ENCODE peak calls at places on chromosomes 12 and 14, in six cellular contexts. One of them, this sample, is unnamed.
A peak's percentile ranks its signal among the peaks of the same experiment; 100 is the strongest.

GRCh38 chr14:22535916-22536315 is 53.1 kb downstream of the DAD1 start:
- DNase-seq in stomach: no peak
- DNase-seq in ovary: no peak
- DNase-seq in suprapubic skin: no peak
- DNase-seq in tibial nerve: no peak
- DNase-seq in A549: no peak
- DNase-seq in this sample: no peak

GRCh38 chr12:47244730-47245285 is 165.0 kb upstream of the AMIGO2 start:
- DNase-seq in stomach: no peak
- DNase-seq in ovary: no peak
- DNase-seq in suprapubic skin: no peak
- DNase-seq in tibial nerve: no peak
- DNase-seq in A549: no peak
- DNase-seq in this sample: no peak

GRCh38 chr12:254039-254438 is 8.6 kb downstream of the SLC6A13 start:
- DNase-seq in stomach: no peak
- DNase-seq in ovary: no peak
- DNase-seq in suprapubic skin: no peak
- DNase-seq in tibial nerve: no peak
- DNase-seq in A549: no peak
- DNase-seq in this sample: no peak

GRCh38 chr14:54267172-54267571 is 129.6 kb upstream of the CDKN3 start:
- DNase-seq in stomach: no peak
- DNase-seq in ovary: no peak
- DNase-seq in suprapubic skin: no peak
- DNase-seq in tibial nerve: no peak
- DNase-seq in A549: no peak
- DNase-seq in this sample: no peak

GRCh38 chr12:15887043-15887817 is 5.0 kb downstream of the STRAP start:
- DNase-seq in stomach: no peak
- DNase-seq in ovary: no peak
- DNase-seq in suprapubic skin: no peak
- DNase-seq in tibial nerve: no peak
- DNase-seq in A549: no peak
- DNase-seq in this sample: no peak

GRCh38 chr14:51304428-51304827 is 64.4 kb downstream of the TMX1 start:
- DNase-seq in stomach: no peak
- DNase-seq in ovary: no peak
- DNase-seq in suprapubic skin: no peak
- DNase-seq in tibial nerve: no peak
- DNase-seq in A549: no peak
- DNase-seq in this sample: no peak

GRCh38 chr12:20472089-20472488 is 103.8 kb downstream of the PDE3A start:
- DNase-seq in stomach: no peak
- DNase-seq in ovary: no peak
- DNase-seq in suprapubic skin: no peak
- DNase-seq in tibial nerve: no peak
- DNase-seq in A549: no peak
- DNase-seq in this sample: no peak

GRCh38 chr12:52125499-52125900 is 46.0 kb downstream of the SMIM41 start:
- DNase-seq in stomach: no peak
- DNase-seq in ovary: no peak
- DNase-seq in suprapubic skin: no peak
- DNase-seq in tibial nerve: no peak
- DNase-seq in A549: no peak
- DNase-seq in this sample: no peak

GRCh38 chr14:95055318-95055717 is 102.0 kb downstream of the DICER1 start:
- DNase-seq in stomach: no peak
- DNase-seq in ovary: no peak
- DNase-seq in suprapubic skin: peak; percentile 66
- DNase-seq in tibial nerve: no peak
- DNase-seq in A549: no peak
- DNase-seq in this sample: no peak

GRCh38 chr12:130337476-130338303 is at the start of gene PIWIL1:
- DNase-seq in stomach: no peak
- DNase-seq in ovary: no peak
- DNase-seq in suprapubic skin: no peak
- DNase-seq in tibial nerve: no peak
- DNase-seq in A549: no peak
- DNase-seq in this sample: no peak

GRCh38 chr12:130336723-130337475 is 788 bp upstream of the PIWIL1 start:
- DNase-seq in stomach: no peak
- DNase-seq in ovary: no peak
- DNase-seq in suprapubic skin: no peak
- DNase-seq in tibial nerve: no peak
- DNase-seq in A549: no peak
- DNase-seq in this sample: peak; percentile 20

GRCh38 chr12:130334399-130334798 is 3.3 kb upstream of the PIWIL1 start:
- DNase-seq in stomach: no peak
- DNase-seq in ovary: no peak
- DNase-seq in suprapubic skin: no peak
- DNase-seq in tibial nerve: no peak
- DNase-seq in A549: no peak
- DNase-seq in this sample: no peak

GRCh38 chr12:130334937-130335336 is 2.8 kb upstream of the PIWIL1 start:
- DNase-seq in stomach: no peak
- DNase-seq in ovary: no peak
- DNase-seq in suprapubic skin: no peak
- DNase-seq in tibial nerve: no peak
- DNase-seq in A549: no peak
- DNase-seq in this sample: no peak

GRCh38 chr12:130335517-130336392 is 1.9 kb upstream of the PIWIL1 start:
- DNase-seq in stomach: no peak
- DNase-seq in ovary: no peak
- DNase-seq in suprapubic skin: no peak
- DNase-seq in tibial nerve: peak; percentile 88
- DNase-seq in A549: peak; percentile 49
- DNase-seq in this sample: peak; percentile 31
- TF ChIP-seq EP300 in stomach: no peak
- TF ChIP-seq EP300 in ovary: no peak
- TF ChIP-seq EP300 in suprapubic skin: no peak
- TF ChIP-seq EP300 in tibial nerve: no peak
- TF ChIP-seq EP300 in A549: no peak
- TF ChIP-seq EP300 in this sample: no peak

DNA sequence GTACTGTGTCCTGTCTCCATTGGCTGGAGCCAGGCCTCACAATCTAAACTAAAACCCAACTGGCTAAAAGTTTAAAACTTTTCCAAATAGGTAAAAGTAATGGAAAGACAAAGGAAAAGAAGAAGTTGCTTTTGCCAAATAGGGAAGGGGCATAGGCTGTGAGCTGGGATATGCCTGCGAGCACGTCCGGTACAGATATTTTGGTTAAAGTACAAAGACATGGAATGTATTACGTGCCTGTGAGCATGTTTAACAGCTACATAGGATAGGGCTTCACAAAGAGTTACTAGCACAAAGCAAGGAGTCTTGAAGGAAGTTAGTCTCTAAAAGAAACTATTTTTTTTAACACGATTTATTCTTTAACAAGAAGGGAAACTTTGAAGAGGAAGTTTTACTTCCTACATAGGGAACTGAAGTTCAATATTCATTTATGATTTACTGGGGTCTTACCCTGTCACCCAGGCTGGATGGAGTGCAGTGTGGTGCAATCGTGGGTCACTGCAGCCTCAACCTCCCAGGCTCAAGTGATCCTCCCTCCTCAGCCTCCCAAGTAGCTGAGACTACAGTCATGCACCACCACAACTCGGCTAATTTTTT is 41.9 kb upstream of the INF2 start:
- DNase-seq in stomach: no peak
- DNase-seq in ovary: no peak
- DNase-seq in suprapubic skin: no peak
- DNase-seq in tibial nerve: no peak
- DNase-seq in A549: no peak
- DNase-seq in this sample: no peak
- TF ChIP-seq EP300 in stomach: no peak
- TF ChIP-seq EP300 in ovary: no peak
- TF ChIP-seq EP300 in suprapubic skin: no peak
- TF ChIP-seq EP300 in tibial nerve: no peak
- TF ChIP-seq EP300 in A549: no peak
- TF ChIP-seq EP300 in this sample: no peak

DNA sequence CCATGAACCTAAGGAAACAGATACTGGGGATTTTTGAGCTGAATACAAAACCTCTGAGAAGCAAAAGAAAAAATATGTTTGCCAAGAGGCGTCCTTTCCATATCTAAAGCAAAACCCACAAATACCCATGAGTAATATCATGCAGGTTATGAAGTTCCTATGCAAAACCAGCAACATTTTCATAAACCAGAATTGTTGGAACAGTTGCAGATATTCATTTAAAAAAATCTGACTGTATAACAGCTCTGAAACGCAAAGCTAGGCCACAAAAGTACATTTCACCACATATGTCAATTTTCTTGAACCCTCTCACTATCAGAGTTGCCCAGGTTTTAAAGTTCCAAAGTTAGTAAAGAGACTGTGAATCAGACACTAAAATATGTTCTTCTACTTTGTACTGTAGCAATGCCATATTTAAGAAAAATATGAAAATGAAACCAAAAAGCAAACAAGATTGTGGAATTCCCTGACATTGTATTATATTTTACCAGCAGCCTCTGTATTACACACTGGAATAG is 33.8 kb upstream of the HIF1A start:
- DNase-seq in stomach: no peak
- DNase-seq in ovary: no peak
- DNase-seq in suprapubic skin: no peak
- DNase-seq in tibial nerve: no peak
- DNase-seq in A549: no peak
- DNase-seq in this sample: no peak
- TF ChIP-seq EP300 in stomach: no peak
- TF ChIP-seq EP300 in ovary: no peak
- TF ChIP-seq EP300 in suprapubic skin: no peak
- TF ChIP-seq EP300 in tibial nerve: no peak
- TF ChIP-seq EP300 in A549: no peak
- TF ChIP-seq EP300 in this sample: no peak

GRCh38 chr12:94230357-94230905 is 82.1 kb downstream of the PLXNC1 start:
- DNase-seq in stomach: no peak
- DNase-seq in ovary: no peak
- DNase-seq in suprapubic skin: no peak
- DNase-seq in tibial nerve: no peak
- DNase-seq in A549: no peak
- DNase-seq in this sample: no peak
- TF ChIP-seq EP300 in stomach: no peak
- TF ChIP-seq EP300 in ovary: no peak
- TF ChIP-seq EP300 in suprapubic skin: no peak
- TF ChIP-seq EP300 in tibial nerve: no peak
- TF ChIP-seq EP300 in A549: no peak
- TF ChIP-seq EP300 in this sample: no peak

DNA sequence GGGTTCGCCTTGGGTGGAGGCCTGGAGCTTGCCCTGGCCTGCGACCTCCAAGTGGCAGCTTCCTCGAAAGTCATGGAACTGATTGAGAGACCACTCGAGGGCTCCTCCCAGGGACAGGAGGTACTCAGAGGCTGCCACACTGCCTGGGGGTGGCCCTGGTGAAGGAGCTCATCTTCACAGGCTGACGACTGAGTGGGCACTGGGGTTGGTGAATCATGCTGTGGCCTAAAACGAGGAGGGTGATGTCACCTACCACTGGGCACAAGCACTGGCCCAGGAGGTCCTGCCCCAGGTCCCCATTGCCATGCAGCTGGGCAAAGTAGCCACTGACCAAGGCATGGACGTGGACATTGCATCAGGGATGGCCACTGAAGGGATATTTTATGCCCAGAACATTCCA is 32.1 kb downstream of the ITPR2 start:
- DNase-seq in stomach: no peak
- DNase-seq in ovary: no peak
- DNase-seq in suprapubic skin: no peak
- DNase-seq in tibial nerve: no peak
- DNase-seq in A549: no peak
- DNase-seq in this sample: no peak
- TF ChIP-seq EP300 in stomach: no peak
- TF ChIP-seq EP300 in ovary: no peak
- TF ChIP-seq EP300 in suprapubic skin: no peak
- TF ChIP-seq EP300 in tibial nerve: no peak
- TF ChIP-seq EP300 in A549: no peak
- TF ChIP-seq EP300 in this sample: no peak

GRCh38 chr14:105456736-105457703 is 17.6 kb upstream of the CRIP2 start:
- DNase-seq in stomach: no peak
- DNase-seq in ovary: no peak
- DNase-seq in suprapubic skin: no peak
- DNase-seq in tibial nerve: no peak
- DNase-seq in A549: no peak
- DNase-seq in this sample: no peak
- TF ChIP-seq EP300 in stomach: no peak
- TF ChIP-seq EP300 in ovary: no peak
- TF ChIP-seq EP300 in suprapubic skin: no peak
- TF ChIP-seq EP300 in tibial nerve: no peak
- TF ChIP-seq EP300 in A549: no peak
- TF ChIP-seq EP300 in this sample: no peak

GRCh38 chr12:25581067-25581466 is 28.0 kb upstream of the LMNTD1 start:
- DNase-seq in stomach: no peak
- DNase-seq in ovary: no peak
- DNase-seq in suprapubic skin: no peak
- DNase-seq in tibial nerve: no peak
- DNase-seq in A549: no peak
- DNase-seq in this sample: no peak

GRCh38 chr12:25587346-25587745 is 34.3 kb upstream of the LMNTD1 start:
- DNase-seq in stomach: no peak
- DNase-seq in ovary: no peak
- DNase-seq in suprapubic skin: no peak
- DNase-seq in tibial nerve: no peak
- DNase-seq in A549: no peak
- DNase-seq in this sample: no peak

GRCh38 chr12:25583545-25583944 is 30.5 kb upstream of the LMNTD1 start:
- DNase-seq in stomach: no peak
- DNase-seq in ovary: no peak
- DNase-seq in suprapubic skin: no peak
- DNase-seq in tibial nerve: no peak
- DNase-seq in A549: no peak
- DNase-seq in this sample: no peak

GRCh38 chr12:25585662-25586061 is 32.6 kb upstream of the LMNTD1 start:
- DNase-seq in stomach: no peak
- DNase-seq in ovary: no peak
- DNase-seq in suprapubic skin: no peak
- DNase-seq in tibial nerve: no peak
- DNase-seq in A549: no peak
- DNase-seq in this sample: no peak

GRCh38 chr12:25585021-25585523 is 32.0 kb upstream of the LMNTD1 start:
- DNase-seq in stomach: no peak
- DNase-seq in ovary: peak; percentile 45
- DNase-seq in suprapubic skin: no peak
- DNase-seq in tibial nerve: peak; percentile 84
- DNase-seq in A549: no peak
- DNase-seq in this sample: no peak
- TF ChIP-seq EP300 in stomach: no peak
- TF ChIP-seq EP300 in ovary: no peak
- TF ChIP-seq EP300 in suprapubic skin: peak; percentile 81
- TF ChIP-seq EP300 in tibial nerve: peak; percentile 81
- TF ChIP-seq EP300 in A549: no peak
- TF ChIP-seq EP300 in this sample: no peak

DNA sequence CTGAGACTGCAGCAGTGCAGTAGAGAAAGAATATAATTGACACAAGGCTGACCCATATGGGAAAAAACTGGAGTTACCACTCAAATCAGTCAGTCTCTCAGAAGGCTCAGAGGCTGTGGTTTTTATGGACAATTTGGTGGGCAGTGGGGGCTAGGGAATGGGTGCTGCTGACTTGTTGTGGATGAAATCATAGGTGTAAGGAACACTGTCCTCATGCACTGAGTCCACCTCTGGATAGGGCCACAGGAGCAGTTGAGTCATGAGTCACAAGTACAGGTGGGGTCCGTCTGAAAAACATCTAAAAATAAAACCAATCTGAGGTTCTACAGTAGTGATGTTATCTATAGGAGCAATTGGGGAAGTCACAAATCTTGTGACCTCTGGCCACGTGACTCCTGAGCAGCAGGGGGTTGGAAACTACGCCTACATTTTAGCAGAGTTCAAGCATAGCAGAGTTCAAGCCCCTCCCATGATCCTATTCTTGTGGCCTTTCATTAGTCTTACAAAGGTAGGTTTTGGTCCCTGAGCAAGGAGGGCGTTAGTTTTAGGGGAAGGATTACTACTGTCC is 18.1 kb upstream of the SGPP1 start:
- DNase-seq in stomach: no peak
- DNase-seq in ovary: no peak
- DNase-seq in suprapubic skin: no peak
- DNase-seq in tibial nerve: peak; percentile 29
- DNase-seq in A549: no peak
- DNase-seq in this sample: peak; percentile 37
- TF ChIP-seq EP300 in stomach: no peak
- TF ChIP-seq EP300 in ovary: no peak
- TF ChIP-seq EP300 in suprapubic skin: no peak
- TF ChIP-seq EP300 in tibial nerve: no peak
- TF ChIP-seq EP300 in A549: no peak
- TF ChIP-seq EP300 in this sample: no peak